ENCODE peak calls at places on chromosomes 6 and 20, in eight cellular contexts. One of them, this sample, is unnamed.

GRCh38 chr6:39565948-39566347 is 159.3 kb downstream of the KIF6 start:
- ATAC-seq in right lobe of liver: no peak
- ATAC-seq in PC-3: no peak
- ATAC-seq in upper lobe of left lung: no peak
- ATAC-seq in RWPE2: no peak
- ATAC-seq in aorta: no peak
- ATAC-seq in left lung: peak; percentile 22
- ATAC-seq in heart right ventricle: no peak
- ATAC-seq in this sample: peak; percentile 49

GRCh38 chr6:87907521-87907920 is 140.1 kb upstream of the SPACA1 start:
- ATAC-seq in aorta: no peak
- ATAC-seq in right lobe of liver: no peak
- ATAC-seq in upper lobe of left lung: no peak
- ATAC-seq in PC-3: no peak
- ATAC-seq in heart right ventricle: no peak
- ATAC-seq in left lung: peak; percentile 53
- ATAC-seq in RWPE2: peak; percentile 40
- ATAC-seq in this sample: no peak

GRCh38 chr20:8127553-8128255 is 4.4 kb upstream of the PLCB1 start:
- ATAC-seq in heart right ventricle: no peak
- ATAC-seq in aorta: no peak
- ATAC-seq in left lung: no peak
- ATAC-seq in RWPE2: no peak
- ATAC-seq in right lobe of liver: no peak
- ATAC-seq in PC-3: no peak
- ATAC-seq in upper lobe of left lung: no peak
- ATAC-seq in this sample: no peak

GRCh38 chr20:50588034-50588736 is 78.0 kb downstream of the PTPN1 start:
- ATAC-seq in PC-3: peak; percentile 81
- ATAC-seq in aorta: no peak
- ATAC-seq in left lung: peak; percentile 77
- ATAC-seq in upper lobe of left lung: peak; percentile 76
- ATAC-seq in RWPE2: peak; percentile 21
- ATAC-seq in right lobe of liver: peak; percentile 62
- ATAC-seq in heart right ventricle: peak; percentile 47
- ATAC-seq in this sample: peak; percentile 25

GRCh38 chr6:153063936-153064335 is 61.4 kb upstream of the MTRF1L start:
- ATAC-seq in right lobe of liver: no peak
- ATAC-seq in left lung: no peak
- ATAC-seq in RWPE2: no peak
- ATAC-seq in PC-3: no peak
- ATAC-seq in heart right ventricle: no peak
- ATAC-seq in aorta: no peak
- ATAC-seq in upper lobe of left lung: no peak
- ATAC-seq in this sample: no peak

GRCh38 chr6:70874181-70874913 is 82.5 kb downstream of the B3GAT2 start:
- ATAC-seq in PC-3: no peak
- ATAC-seq in upper lobe of left lung: no peak
- ATAC-seq in right lobe of liver: no peak
- ATAC-seq in RWPE2: no peak
- ATAC-seq in aorta: no peak
- ATAC-seq in left lung: no peak
- ATAC-seq in heart right ventricle: no peak
- ATAC-seq in this sample: no peak

GRCh38 chr6:53998293-53998692 is 113.0 kb upstream of the MLIP start:
- ATAC-seq in left lung: no peak
- ATAC-seq in upper lobe of left lung: no peak
- ATAC-seq in PC-3: no peak
- ATAC-seq in RWPE2: no peak
- ATAC-seq in aorta: no peak
- ATAC-seq in right lobe of liver: peak; percentile 59
- ATAC-seq in heart right ventricle: no peak
- ATAC-seq in this sample: no peak

GRCh38 chr6:129644567-129645015 is 65.4 kb downstream of the ARHGAP18 start:
- ATAC-seq in PC-3: no peak
- ATAC-seq in aorta: no peak
- ATAC-seq in RWPE2: peak; percentile 48
- ATAC-seq in heart right ventricle: no peak
- ATAC-seq in left lung: peak; percentile 42
- ATAC-seq in right lobe of liver: peak; percentile 40
- ATAC-seq in upper lobe of left lung: no peak
- ATAC-seq in this sample: no peak

GRCh38 chr6:157728183-157728881 is 94.7 kb upstream of the SNX9 start:
- ATAC-seq in heart right ventricle: peak; percentile 21
- ATAC-seq in aorta: no peak
- ATAC-seq in upper lobe of left lung: no peak
- ATAC-seq in PC-3: no peak
- ATAC-seq in right lobe of liver: no peak
- ATAC-seq in RWPE2: no peak
- ATAC-seq in left lung: no peak
- ATAC-seq in this sample: no peak

GRCh38 chr6:159931112-159931511 is 37.8 kb upstream of the IGF2R start:
- ATAC-seq in heart right ventricle: no peak
- ATAC-seq in RWPE2: no peak
- ATAC-seq in aorta: no peak
- ATAC-seq in right lobe of liver: no peak
- ATAC-seq in upper lobe of left lung: no peak
- ATAC-seq in left lung: no peak
- ATAC-seq in PC-3: no peak
- ATAC-seq in this sample: no peak

GRCh38 chr6:11429577-11429976 is 108.0 kb upstream of the TMEM170B start:
- ATAC-seq in heart right ventricle: no peak
- ATAC-seq in PC-3: no peak
- ATAC-seq in RWPE2: no peak
- ATAC-seq in upper lobe of left lung: no peak
- ATAC-seq in left lung: no peak
- ATAC-seq in aorta: no peak
- ATAC-seq in right lobe of liver: no peak
- ATAC-seq in this sample: no peak
- H3K4me3 ChIP-seq in heart right ventricle: no peak overlapping the region
- H3K4me3 ChIP-seq in PC-3: no peak overlapping the region
- H3K4me3 ChIP-seq in RWPE2: no peak overlapping the region
- H3K4me3 ChIP-seq in upper lobe of left lung: no peak overlapping the region
- H3K4me3 ChIP-seq in left lung: no peak overlapping the region
- H3K4me3 ChIP-seq in aorta: no peak overlapping the region
- H3K4me3 ChIP-seq in right lobe of liver: no peak overlapping the region
- H3K4me3 ChIP-seq in this sample: no peak overlapping the region

GRCh38 chr20:57402206-57403125 is 11.3 kb downstream of the RBM38 start:
- ATAC-seq in PC-3: no peak
- ATAC-seq in heart right ventricle: no peak
- ATAC-seq in aorta: no peak
- ATAC-seq in RWPE2: no peak
- ATAC-seq in upper lobe of left lung: no peak
- ATAC-seq in left lung: no peak
- ATAC-seq in right lobe of liver: no peak
- ATAC-seq in this sample: no peak
- H3K36me3 ChIP-seq in PC-3: peaks cover 46% of the 10 kb centered on the region
- H3K36me3 ChIP-seq in heart right ventricle: peaks cover 62% of the 10 kb centered on the region
- H3K36me3 ChIP-seq in aorta: no peaks in the 10 kb centered on the region
- H3K36me3 ChIP-seq in RWPE2: peaks cover under 1% of the 10 kb centered on the region
- H3K36me3 ChIP-seq in upper lobe of left lung: peaks cover under 1% of the 10 kb centered on the region
- H3K36me3 ChIP-seq in left lung: peaks cover 81% of the 10 kb centered on the region
- H3K36me3 ChIP-seq in right lobe of liver: no peaks in the 10 kb centered on the region
- H3K36me3 ChIP-seq in this sample: peaks cover 77% of the 10 kb centered on the region

GRCh38 chr6:109048176-109048575 is 46.5 kb downstream of the SESN1 start:
- ATAC-seq in PC-3: no peak
- ATAC-seq in heart right ventricle: peak; percentile 45
- ATAC-seq in upper lobe of left lung: no peak
- ATAC-seq in RWPE2: no peak
- ATAC-seq in aorta: no peak
- ATAC-seq in right lobe of liver: no peak
- ATAC-seq in left lung: peak; percentile 62
- ATAC-seq in this sample: no peak
- H3K4me3 ChIP-seq in PC-3: no peak overlapping the region
- H3K4me3 ChIP-seq in heart right ventricle: no peak overlapping the region
- H3K4me3 ChIP-seq in upper lobe of left lung: no peak overlapping the region
- H3K4me3 ChIP-seq in RWPE2: no peak overlapping the region
- H3K4me3 ChIP-seq in aorta: no peak overlapping the region
- H3K4me3 ChIP-seq in right lobe of liver: no peak overlapping the region
- H3K4me3 ChIP-seq in left lung: no peak overlapping the region
- H3K4me3 ChIP-seq in this sample: no peak overlapping the region

GRCh38 chr20:37393863-37394542 is 48.1 kb downstream of the SRC start:
- ATAC-seq in left lung: no peak
- ATAC-seq in right lobe of liver: no peak
- ATAC-seq in upper lobe of left lung: no peak
- ATAC-seq in heart right ventricle: no peak
- ATAC-seq in aorta: no peak
- ATAC-seq in PC-3: no peak
- ATAC-seq in RWPE2: no peak
- ATAC-seq in this sample: no peak
- H3K36me3 ChIP-seq in left lung: peaks cover 53% of the 10 kb centered on the region
- H3K36me3 ChIP-seq in right lobe of liver: no peaks in the 10 kb centered on the region
- H3K36me3 ChIP-seq in upper lobe of left lung: peaks cover 6% of the 10 kb centered on the region
- H3K36me3 ChIP-seq in heart right ventricle: no peaks in the 10 kb centered on the region
- H3K36me3 ChIP-seq in aorta: no peaks in the 10 kb centered on the region
- H3K36me3 ChIP-seq in PC-3: peaks cover 15% of the 10 kb centered on the region
- H3K36me3 ChIP-seq in RWPE2: peaks cover 95% of the 10 kb centered on the region
- H3K36me3 ChIP-seq in this sample: peaks cover 99% of the 10 kb centered on the region

DNA sequence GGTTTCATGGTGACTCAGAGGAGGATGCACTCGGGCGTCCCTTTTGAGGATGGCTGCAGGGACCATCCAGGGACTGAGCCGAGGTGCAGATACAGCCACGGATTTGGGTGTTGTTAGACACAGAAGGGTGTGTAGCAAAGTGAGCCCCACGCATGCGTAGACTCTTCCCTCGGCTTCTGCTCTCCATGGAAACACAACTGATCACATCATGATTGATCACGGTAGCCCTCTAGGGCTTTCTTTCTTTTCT is 606 bp upstream of the ULBP1 start:
- ATAC-seq in aorta: no peak
- ATAC-seq in RWPE2: no peak
- ATAC-seq in heart right ventricle: no peak
- ATAC-seq in upper lobe of left lung: peak; percentile 28
- ATAC-seq in left lung: no peak
- ATAC-seq in PC-3: peak; percentile 63
- ATAC-seq in right lobe of liver: peak; percentile 18
- ATAC-seq in this sample: no peak
- H3K4me3 ChIP-seq in aorta: no peak overlapping the region
- H3K4me3 ChIP-seq in RWPE2: peak overlapping the region; percentile 37
- H3K4me3 ChIP-seq in heart right ventricle: peak overlapping the region; percentile 39
- H3K4me3 ChIP-seq in upper lobe of left lung: peak overlapping the region; percentile 23
- H3K4me3 ChIP-seq in left lung: peak overlapping the region; percentile 50
- H3K4me3 ChIP-seq in PC-3: peak overlapping the region; percentile 78
- H3K4me3 ChIP-seq in right lobe of liver: peak overlapping the region; percentile 60
- H3K4me3 ChIP-seq in this sample: no peak overlapping the region

GRCh38 chr6:167676000-167676665 is 150.6 kb upstream of the AFDN start:
- ATAC-seq in aorta: peak; percentile 31
- ATAC-seq in heart right ventricle: peak; percentile 76
- ATAC-seq in PC-3: no peak
- ATAC-seq in upper lobe of left lung: peak; percentile 20
- ATAC-seq in RWPE2: no peak
- ATAC-seq in right lobe of liver: peak; percentile 87
- ATAC-seq in left lung: peak; percentile 35
- ATAC-seq in this sample: peak; percentile 27
- H3K36me3 ChIP-seq in aorta: no peaks in the 10 kb centered on the region
- H3K36me3 ChIP-seq in heart right ventricle: no peaks in the 10 kb centered on the region
- H3K36me3 ChIP-seq in PC-3: no peaks in the 10 kb centered on the region
- H3K36me3 ChIP-seq in upper lobe of left lung: no peaks in the 10 kb centered on the region
- H3K36me3 ChIP-seq in RWPE2: no peaks in the 10 kb centered on the region
- H3K36me3 ChIP-seq in right lobe of liver: no peaks in the 10 kb centered on the region
- H3K36me3 ChIP-seq in left lung: no peaks in the 10 kb centered on the region
- H3K36me3 ChIP-seq in this sample: no peaks in the 10 kb centered on the region

GRCh38 chr20:44185574-44185973 is 1.4 kb downstream of the JPH2 start:
- ATAC-seq in PC-3: no peak
- ATAC-seq in right lobe of liver: no peak
- ATAC-seq in upper lobe of left lung: no peak
- ATAC-seq in aorta: no peak
- ATAC-seq in RWPE2: no peak
- ATAC-seq in heart right ventricle: no peak
- ATAC-seq in left lung: no peak
- ATAC-seq in this sample: no peak

GRCh38 chr20:44182135-44182765 is 4.7 kb downstream of the JPH2 start:
- ATAC-seq in left lung: no peak
- ATAC-seq in PC-3: no peak
- ATAC-seq in aorta: no peak
- ATAC-seq in RWPE2: no peak
- ATAC-seq in heart right ventricle: no peak
- ATAC-seq in right lobe of liver: no peak
- ATAC-seq in upper lobe of left lung: no peak
- ATAC-seq in this sample: no peak

GRCh38 chr20:44182863-44183262 is 4.1 kb downstream of the JPH2 start:
- ATAC-seq in left lung: no peak
- ATAC-seq in PC-3: no peak
- ATAC-seq in aorta: no peak
- ATAC-seq in heart right ventricle: no peak
- ATAC-seq in upper lobe of left lung: no peak
- ATAC-seq in RWPE2: no peak
- ATAC-seq in right lobe of liver: no peak
- ATAC-seq in this sample: no peak

GRCh38 chr20:44181611-44182010 is 5.4 kb downstream of the JPH2 start:
- ATAC-seq in PC-3: no peak
- ATAC-seq in right lobe of liver: no peak
- ATAC-seq in left lung: no peak
- ATAC-seq in aorta: peak; percentile 2
- ATAC-seq in RWPE2: no peak
- ATAC-seq in heart right ventricle: peak; percentile 56
- ATAC-seq in upper lobe of left lung: no peak
- ATAC-seq in this sample: peak; percentile 20

DNA sequence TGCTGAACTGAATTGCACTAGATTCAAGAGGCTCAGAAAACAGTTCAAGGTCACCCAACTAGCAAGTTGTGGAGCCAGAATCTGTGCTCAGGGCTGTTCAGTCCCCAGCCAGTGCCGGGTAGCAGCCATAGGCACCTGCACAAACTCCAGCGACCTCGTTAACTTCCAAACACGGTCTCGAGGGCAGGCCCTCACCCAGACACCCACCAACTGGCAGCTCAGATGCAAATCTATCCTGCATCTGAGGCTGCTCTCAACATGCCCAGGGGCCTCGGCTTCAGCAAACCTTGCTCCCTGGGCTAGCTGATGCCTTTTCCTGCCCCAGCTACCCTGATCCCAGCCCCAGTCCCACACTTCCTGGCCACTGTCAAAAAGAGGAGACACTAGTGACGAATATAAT is 3.7 kb downstream of the JPH2 start:
- ATAC-seq in left lung: no peak
- ATAC-seq in heart right ventricle: no peak
- ATAC-seq in right lobe of liver: no peak
- ATAC-seq in aorta: no peak
- ATAC-seq in RWPE2: no peak
- ATAC-seq in PC-3: no peak
- ATAC-seq in upper lobe of left lung: no peak
- ATAC-seq in this sample: no peak
- H3K4me3 ChIP-seq in left lung: no peak overlapping the region
- H3K4me3 ChIP-seq in heart right ventricle: peak overlapping the region; percentile 57
- H3K4me3 ChIP-seq in right lobe of liver: no peak overlapping the region
- H3K4me3 ChIP-seq in aorta: peak overlapping the region; percentile 37
- H3K4me3 ChIP-seq in RWPE2: no peak overlapping the region
- H3K4me3 ChIP-seq in PC-3: no peak overlapping the region
- H3K4me3 ChIP-seq in upper lobe of left lung: no peak overlapping the region
- H3K4me3 ChIP-seq in this sample: peak overlapping the region; percentile 78

GRCh38 chr6:32117461-32117860 is 8.3 kb upstream of the TNXB start:
- ATAC-seq in aorta: no peak
- ATAC-seq in RWPE2: no peak
- ATAC-seq in PC-3: no peak
- ATAC-seq in heart right ventricle: no peak
- ATAC-seq in upper lobe of left lung: no peak
- ATAC-seq in right lobe of liver: no peak
- ATAC-seq in left lung: no peak
- ATAC-seq in this sample: no peak
- H3K36me3 ChIP-seq in aorta: no peaks in the 10 kb centered on the region
- H3K36me3 ChIP-seq in RWPE2: peaks cover 39% of the 10 kb centered on the region
- H3K36me3 ChIP-seq in PC-3: peaks cover 22% of the 10 kb centered on the region
- H3K36me3 ChIP-seq in heart right ventricle: peaks cover 70% of the 10 kb centered on the region
- H3K36me3 ChIP-seq in upper lobe of left lung: peaks cover 36% of the 10 kb centered on the region
- H3K36me3 ChIP-seq in right lobe of liver: peaks cover 10% of the 10 kb centered on the region
- H3K36me3 ChIP-seq in left lung: peaks cover 79% of the 10 kb centered on the region
- H3K36me3 ChIP-seq in this sample: peaks cover 75% of the 10 kb centered on the region

GRCh38 chr6:27281105-27281539 is 31.0 kb downstream of the POM121L2 start:
- ATAC-seq in RWPE2: no peak
- ATAC-seq in aorta: no peak
- ATAC-seq in heart right ventricle: no peak
- ATAC-seq in upper lobe of left lung: no peak
- ATAC-seq in right lobe of liver: no peak
- ATAC-seq in PC-3: no peak
- ATAC-seq in left lung: no peak
- ATAC-seq in this sample: no peak
- H3K4me3 ChIP-seq in RWPE2: peak overlapping the region; percentile 39
- H3K4me3 ChIP-seq in aorta: no peak overlapping the region
- H3K4me3 ChIP-seq in heart right ventricle: no peak overlapping the region
- H3K4me3 ChIP-seq in upper lobe of left lung: no peak overlapping the region
- H3K4me3 ChIP-seq in right lobe of liver: no peak overlapping the region
- H3K4me3 ChIP-seq in PC-3: peak overlapping the region; percentile 75
- H3K4me3 ChIP-seq in left lung: no peak overlapping the region
- H3K4me3 ChIP-seq in this sample: no peak overlapping the region